ENCODE peak calls at places on chromosomes 3 and 15, in five cellular contexts. One of them, this sample, is unnamed.

GRCh38 chr3:5021116-5021515 is 41.9 kb downstream of the BHLHE40 start:
- DNase-seq in body of pancreas: no peak
- DNase-seq in endothelial cell: no peak
- DNase-seq in tibial artery: no peak
- DNase-seq in colonic mucosa: no peak
- DNase-seq in this sample: no peak

GRCh38 chr3:130539005-130539404 is 22.0 kb downstream of the COL6A6 start:
- DNase-seq in tibial artery: no peak
- DNase-seq in endothelial cell: peak
- DNase-seq in colonic mucosa: peak
- DNase-seq in body of pancreas: peak
- DNase-seq in this sample: no peak

GRCh38 chr15:34327906-34328305 is 9.7 kb downstream of the SLC12A6 start:
- DNase-seq in tibial artery: no peak
- DNase-seq in endothelial cell: no peak
- DNase-seq in colonic mucosa: no peak
- DNase-seq in body of pancreas: no peak
- DNase-seq in this sample: no peak

GRCh38 chr3:94928921-94929320 is 866.1 kb downstream of the NSUN3 start:
- DNase-seq in endothelial cell: no peak
- DNase-seq in colonic mucosa: no peak
- DNase-seq in body of pancreas: no peak
- DNase-seq in tibial artery: no peak
- DNase-seq in this sample: no peak

GRCh38 chr3:66196633-66197032 is 24.2 kb upstream of the SLC25A26 start:
- DNase-seq in tibial artery: no peak
- DNase-seq in endothelial cell: no peak
- DNase-seq in body of pancreas: no peak
- DNase-seq in colonic mucosa: no peak
- DNase-seq in this sample: no peak

GRCh38 chr3:42699511-42699971 is 3.1 kb downstream of the HHATL start:
- DNase-seq in tibial artery: peak
- DNase-seq in colonic mucosa: no peak
- DNase-seq in endothelial cell: no peak
- DNase-seq in body of pancreas: no peak
- DNase-seq in this sample: no peak

GRCh38 chr15:87672309-87672897 is 584.1 kb downstream of the NTRK3 start:
- DNase-seq in colonic mucosa: no peak
- DNase-seq in body of pancreas: peak
- DNase-seq in endothelial cell: peak
- DNase-seq in tibial artery: peak
- DNase-seq in this sample: peak

GRCh38 chr15:68646156-68646555 is 67.4 kb downstream of the CORO2B start:
- DNase-seq in colonic mucosa: no peak
- DNase-seq in body of pancreas: no peak
- DNase-seq in tibial artery: no peak
- DNase-seq in endothelial cell: no peak
- DNase-seq in this sample: no peak

GRCh38 chr3:23421811-23422510 is 218.8 kb downstream of the UBE2E2 start:
- DNase-seq in tibial artery: no peak
- DNase-seq in colonic mucosa: no peak
- DNase-seq in endothelial cell: no peak
- DNase-seq in body of pancreas: no peak
- DNase-seq in this sample: no peak

GRCh38 chr3:127484601-127485388 is 105.7 kb downstream of the TPRA1 start:
- DNase-seq in tibial artery: peak
- DNase-seq in colonic mucosa: peak
- DNase-seq in endothelial cell: peak
- DNase-seq in body of pancreas: no peak
- DNase-seq in this sample: peak

GRCh38 chr3:15796331-15796730 is 1.4 kb downstream of the ANKRD28 start:
- DNase-seq in body of pancreas: no peak
- DNase-seq in colonic mucosa: no peak
- DNase-seq in endothelial cell: no peak
- DNase-seq in tibial artery: no peak
- DNase-seq in this sample: no peak

GRCh38 chr3:98185180-98185579 is 18.7 kb downstream of the OR5H15 start:
- DNase-seq in endothelial cell: no peak
- DNase-seq in body of pancreas: no peak
- DNase-seq in tibial artery: no peak
- DNase-seq in colonic mucosa: no peak
- DNase-seq in this sample: no peak

GRCh38 chr3:98188553-98188952 is 22.1 kb downstream of the OR5H15 start:
- DNase-seq in body of pancreas: no peak
- DNase-seq in colonic mucosa: no peak
- DNase-seq in tibial artery: no peak
- DNase-seq in endothelial cell: no peak
- DNase-seq in this sample: no peak
- TF ChIP-seq CTCF in body of pancreas: no peak
- TF ChIP-seq CTCF in colonic mucosa: no peak
- TF ChIP-seq CTCF in tibial artery: no peak
- TF ChIP-seq CTCF in endothelial cell: peak
- TF ChIP-seq CTCF in this sample: peak

GRCh38 chr3:57091874-57092273 is 31.4 kb downstream of the SPATA12 start:
- DNase-seq in endothelial cell: no peak
- DNase-seq in colonic mucosa: no peak
- DNase-seq in body of pancreas: no peak
- DNase-seq in tibial artery: no peak
- DNase-seq in this sample: no peak

GRCh38 chr3:57093489-57093888 is 33.0 kb downstream of the SPATA12 start:
- DNase-seq in body of pancreas: no peak
- DNase-seq in colonic mucosa: no peak
- DNase-seq in endothelial cell: no peak
- DNase-seq in tibial artery: no peak
- DNase-seq in this sample: no peak

GRCh38 chr3:57094011-57094535 is 33.6 kb downstream of the SPATA12 start:
- DNase-seq in tibial artery: no peak
- DNase-seq in endothelial cell: no peak
- DNase-seq in colonic mucosa: no peak
- DNase-seq in body of pancreas: no peak
- DNase-seq in this sample: no peak

GRCh38 chr3:57089043-57089442 is 28.6 kb downstream of the SPATA12 start:
- DNase-seq in body of pancreas: no peak
- DNase-seq in colonic mucosa: no peak
- DNase-seq in tibial artery: no peak
- DNase-seq in endothelial cell: no peak
- DNase-seq in this sample: no peak

DNA sequence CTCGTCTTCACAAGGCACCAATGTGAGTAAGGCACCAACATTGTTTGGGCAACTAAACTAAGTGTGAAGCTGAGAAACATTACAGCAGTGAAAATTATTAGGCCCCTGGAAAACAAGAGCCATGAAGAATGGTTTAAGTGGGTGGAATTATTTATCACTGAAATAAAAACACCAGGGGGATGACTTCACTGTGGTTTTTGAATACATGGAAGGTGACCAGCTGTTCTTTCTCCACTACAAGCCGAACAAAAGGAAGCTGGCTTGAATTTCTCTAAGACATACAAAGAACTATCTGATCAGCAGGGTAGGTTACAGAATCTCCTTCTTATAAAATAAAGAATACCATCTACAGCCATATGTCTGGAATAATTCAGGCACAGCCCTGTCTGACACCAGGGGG is 31.0 kb downstream of the SPATA12 start:
- DNase-seq in endothelial cell: no peak
- DNase-seq in body of pancreas: no peak
- DNase-seq in tibial artery: no peak
- DNase-seq in colonic mucosa: no peak
- DNase-seq in this sample: no peak
- TF ChIP-seq CTCF in endothelial cell: no peak
- TF ChIP-seq CTCF in body of pancreas: no peak
- TF ChIP-seq CTCF in tibial artery: no peak
- TF ChIP-seq CTCF in colonic mucosa: no peak
- TF ChIP-seq CTCF in this sample: no peak

GRCh38 chr15:71651750-71652186 is 158.6 kb upstream of the NR2E3 start:
- DNase-seq in tibial artery: peak
- DNase-seq in body of pancreas: peak
- DNase-seq in endothelial cell: peak
- DNase-seq in colonic mucosa: peak
- DNase-seq in this sample: peak
- TF ChIP-seq CTCF in tibial artery: peak
- TF ChIP-seq CTCF in body of pancreas: no peak
- TF ChIP-seq CTCF in endothelial cell: no peak
- TF ChIP-seq CTCF in colonic mucosa: no peak
- TF ChIP-seq CTCF in this sample: peak

GRCh38 chr3:168865022-168865551 is 769.4 kb upstream of the GOLIM4 start:
- DNase-seq in tibial artery: no peak
- DNase-seq in endothelial cell: peak
- DNase-seq in body of pancreas: no peak
- DNase-seq in colonic mucosa: peak
- DNase-seq in this sample: peak
- TF ChIP-seq CTCF in tibial artery: peak
- TF ChIP-seq CTCF in endothelial cell: peak
- TF ChIP-seq CTCF in body of pancreas: peak
- TF ChIP-seq CTCF in colonic mucosa: peak
- TF ChIP-seq CTCF in this sample: peak

GRCh38 chr3:195080125-195080524 is 190.8 kb downstream of the XXYLT1 start:
- DNase-seq in endothelial cell: no peak
- DNase-seq in body of pancreas: no peak
- DNase-seq in colonic mucosa: no peak
- DNase-seq in tibial artery: no peak
- DNase-seq in this sample: no peak

GRCh38 chr3:195079636-195080035 is 191.3 kb downstream of the XXYLT1 start:
- DNase-seq in endothelial cell: no peak
- DNase-seq in colonic mucosa: no peak
- DNase-seq in tibial artery: no peak
- DNase-seq in body of pancreas: no peak
- DNase-seq in this sample: no peak

GRCh38 chr3:195080571-195081141 is 190.3 kb downstream of the XXYLT1 start:
- DNase-seq in tibial artery: no peak
- DNase-seq in colonic mucosa: no peak
- DNase-seq in body of pancreas: peak
- DNase-seq in endothelial cell: no peak
- DNase-seq in this sample: no peak

GRCh38 chr3:195082811-195083210 is 188.1 kb downstream of the XXYLT1 start:
- DNase-seq in endothelial cell: no peak
- DNase-seq in tibial artery: no peak
- DNase-seq in colonic mucosa: no peak
- DNase-seq in body of pancreas: no peak
- DNase-seq in this sample: no peak

DNA sequence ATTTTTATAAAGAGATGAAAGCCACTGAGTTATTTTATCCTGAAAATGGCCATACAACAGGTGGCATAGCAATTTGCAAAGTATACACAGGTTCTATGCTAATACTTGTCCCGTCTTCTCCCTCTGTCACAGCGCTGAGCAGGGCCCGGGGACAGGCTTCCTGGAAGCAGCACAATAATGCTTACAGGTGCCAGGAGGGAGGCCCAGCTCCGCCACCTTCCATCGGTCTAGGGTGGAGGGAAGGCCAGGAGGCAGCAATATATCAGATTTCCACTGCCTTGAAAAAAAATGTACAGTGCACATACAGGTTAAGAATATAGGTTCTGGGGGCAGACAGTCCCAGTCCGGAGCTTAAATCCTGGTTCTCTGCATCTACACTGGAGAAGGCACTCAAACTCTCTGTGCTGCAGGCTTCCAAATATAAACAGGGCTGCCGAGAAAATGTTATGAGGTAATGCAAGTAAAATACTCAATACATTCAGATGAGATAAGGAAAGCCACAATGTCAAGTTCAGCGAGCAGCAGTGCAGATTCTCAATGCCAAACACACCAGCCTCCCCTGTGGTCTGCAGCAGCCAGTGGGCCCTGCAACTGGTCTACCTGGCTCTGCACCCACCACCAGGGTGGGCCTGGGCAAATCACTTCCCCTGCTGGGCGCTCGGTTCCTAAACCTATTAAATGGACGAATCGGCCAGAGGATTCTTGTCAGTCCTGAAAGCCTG is 189.6 kb downstream of the XXYLT1 start:
- DNase-seq in endothelial cell: no peak
- DNase-seq in tibial artery: no peak
- DNase-seq in body of pancreas: no peak
- DNase-seq in colonic mucosa: no peak
- DNase-seq in this sample: no peak
- TF ChIP-seq CTCF in endothelial cell: no peak
- TF ChIP-seq CTCF in tibial artery: no peak
- TF ChIP-seq CTCF in body of pancreas: no peak
- TF ChIP-seq CTCF in colonic mucosa: no peak
- TF ChIP-seq CTCF in this sample: no peak

This sample was measured in HFFc6.